ENCODE peak calls at places on chromosome 5, in five cellular contexts. L is mucosa of descending colon, A is GM06990, R is non-pigmented ciliary epithelial cell, S is GM04503. G is an unnamed sample.

GRCh38 chr5:5494489-5495402 is 72.3 kb downstream of the ICE1 start:
- DNase-seq in S (no peak), L (peak), A (peak), R (no peak), G (peak)

GRCh38 chr5:107063511-107063910 is 607.2 kb downstream of the EFNA5 start:
- DNase-seq in S (no peak), L (no peak), A (no peak), R (peak), G (no peak)

GRCh38 chr5:149433524-149434131 is 54.5 kb upstream of the IL17B start:
- DNase-seq in S (no peak), R (no peak), L (no peak), A (no peak), G (peak)

GRCh38 chr5:127940854-127941253 is 142.7 kb upstream of the SLC12A2 start:
- DNase-seq in R (no peak), L (no peak), S (no peak), A (no peak), G (no peak)

GRCh38 chr5:34687269-34688011 is 31.3 kb downstream of the RAI14 start:
- DNase-seq in R (peak), S (peak), A (no peak), L (no peak), G (no peak)

GRCh38 chr5:126492939-126493338 is 69.7 kb downstream of the GRAMD2B start:
- DNase-seq in S (no peak), L (no peak), A (no peak), R (no peak), G (peak)

GRCh38 chr5:67206381-67207328 is 10.1 kb upstream of the CD180 start:
- DNase-seq in R (peak), A (peak), L (peak), S (no peak), G (no peak)

GRCh38 chr5:52802272-52803011 is 14.7 kb downstream of the ITGA1 start:
- DNase-seq in R (no peak), L (no peak), A (no peak), S (no peak), G (no peak)

GRCh38 chr5:39191216-39191615 is 28.1 kb downstream of the FYB1 start:
- DNase-seq in A (no peak), S (no peak), R (no peak), L (no peak), G (no peak)

GRCh38 chr5:119323630-119324000 is 32.2 kb upstream of the TNFAIP8 start:
- DNase-seq in R (no peak), L (no peak), A (no peak), S (no peak), G (no peak)

GRCh38 chr5:168020522-168021294 is 270.7 kb upstream of the WWC1 start:
- DNase-seq in A (no peak), L (no peak), S (no peak), R (no peak), G (no peak)

GRCh38 chr5:168575391-168576372 is 3.5 kb downstream of the PANK3 start:
- DNase-seq in R (no peak), L (no peak), S (no peak), A (no peak), G (no peak)

GRCh38 chr5:170971-171800 is 20.1 kb upstream of the LRRC14B start:
- DNase-seq in L (no peak), S (no peak), A (no peak), R (no peak), G (peak)

GRCh38 chr5:127820910-127821553 is 117.8 kb downstream of the CCDC192 start:
- DNase-seq in S (peak), A (no peak), R (no peak), L (no peak), G (no peak)

GRCh38 chr5:82858453-82859043 is 218.6 kb downstream of the TMEM167A start:
- DNase-seq in L (no peak), S (no peak), R (no peak), A (no peak), G (no peak)

GRCh38 chr5:81544351-81545001 is 150.5 kb upstream of the ACOT12 start:
- DNase-seq in R (no peak), A (no peak), S (no peak), L (no peak), G (no peak)

GRCh38 chr5:140391312-140391711 is 10.3 kb upstream of the ANKHD1 start:
- DNase-seq in S (peak), R (no peak), L (no peak), A (no peak), G (no peak)

GRCh38 chr5:88380332-88380731 is 111.7 kb upstream of the TMEM161B start:
- DNase-seq in A (no peak), L (no peak), S (no peak), R (no peak), G (no peak)

GRCh38 chr5:138230261-138230660 is 17.1 kb upstream of the CDC23 start:
- DNase-seq in L (no peak), S (peak), A (no peak), R (no peak), G (no peak)

GRCh38 chr5:113487411-113487778 is 858 bp downstream of the MCC start:
- DNase-seq in A (peak), R (no peak), S (no peak), L (no peak), G (no peak)

GRCh38 chr5:15574806-15575205 is 74.8 kb downstream of the FBXL7 start:
- DNase-seq in A (no peak), L (no peak), R (no peak), S (no peak), G (no peak)

GRCh38 chr5:123089572-123089970 is 530 bp downstream of the PRDM6 start:
- DNase-seq in R (no peak), S (no peak), A (no peak), L (no peak), G (peak)

GRCh38 chr5:52139888-52140580 is 647.7 kb upstream of the ITGA1 start:
- DNase-seq in R (no peak), A (no peak), L (no peak), S (no peak), G (no peak)

GRCh38 chr5:131758520-131758900 is 38.3 kb downstream of the FNIP1 start:
- DNase-seq in L (no peak), R (no peak), S (no peak), A (no peak), G (no peak)

GRCh38 chr5:53430618-53431252 is 49.7 kb upstream of the FST start:
- DNase-seq in A (no peak), L (no peak), R (no peak), S (no peak), G (no peak)

GRCh38 chr5:77218263-77218662 is 7.8 kb downstream of the PDE8B start:
- DNase-seq in A (no peak), S (no peak), L (no peak), R (no peak), G (no peak)

GRCh38 chr5:176542135-176542595 is 5.0 kb upstream of the RNF44 start:
- DNase-seq in A (peak), R (no peak), S (no peak), L (peak), G (peak)